ENCODE peak calls at places on chromosomes 4 and X, in six cellular contexts. One of them, this sample, is unnamed. For H3K4me1, the result is how much of the 10 kb centered on the place peaks cover.

GRCh38 chr4:168881754-168882153 is 128.3 kb downstream of the CBR4 start:
- DNase-seq in heart left ventricle: no peak
- DNase-seq in GM23338: no peak
- DNase-seq in A549: no peak
- DNase-seq in adrenal gland: no peak
- DNase-seq in heart right ventricle: no peak
- DNase-seq in this sample: no peak

GRCh38 chr4:41957634-41958033 is 22.4 kb downstream of the TMEM33 start:
- DNase-seq in adrenal gland: no peak
- DNase-seq in GM23338: peak
- DNase-seq in heart left ventricle: no peak
- DNase-seq in A549: peak
- DNase-seq in heart right ventricle: no peak
- DNase-seq in this sample: no peak

GRCh38 chr4:127781303-127782024 is 658 bp upstream of the HSPA4L start:
- DNase-seq in adrenal gland: peak
- DNase-seq in heart right ventricle: peak
- DNase-seq in GM23338: peak
- DNase-seq in A549: no peak
- DNase-seq in heart left ventricle: peak
- DNase-seq in this sample: peak

GRCh38 chr4:132642196-132642817 is 506.8 kb upstream of the PCDH10 start:
- DNase-seq in adrenal gland: no peak
- DNase-seq in heart right ventricle: no peak
- DNase-seq in GM23338: peak
- DNase-seq in heart left ventricle: no peak
- DNase-seq in A549: peak
- DNase-seq in this sample: no peak

GRCh38 chr4:13543648-13544555 is at the start of gene NKX3-2:
- DNase-seq in A549: no peak
- DNase-seq in GM23338: peak
- DNase-seq in adrenal gland: no peak
- DNase-seq in heart right ventricle: no peak
- DNase-seq in heart left ventricle: no peak
- DNase-seq in this sample: no peak

GRCh38 chr4:86857341-86858052 is 8.3 kb upstream of the SLC10A6 start:
- DNase-seq in heart right ventricle: no peak
- DNase-seq in A549: no peak
- DNase-seq in GM23338: peak
- DNase-seq in adrenal gland: no peak
- DNase-seq in heart left ventricle: no peak
- DNase-seq in this sample: no peak

GRCh38 chrX:136823175-136823574 is 42.4 kb upstream of the ARHGEF6 start:
- DNase-seq in GM23338: no peak
- DNase-seq in heart left ventricle: no peak
- DNase-seq in adrenal gland: no peak
- DNase-seq in A549: no peak
- DNase-seq in heart right ventricle: no peak
- DNase-seq in this sample: no peak

GRCh38 chrX:10198254-10198653 is 41.5 kb downstream of the CLCN4 start:
- DNase-seq in heart left ventricle: no peak
- DNase-seq in heart right ventricle: no peak
- DNase-seq in adrenal gland: no peak
- DNase-seq in A549: no peak
- DNase-seq in GM23338: no peak
- DNase-seq in this sample: no peak

GRCh38 chr4:70183168-70183939 is 12.2 kb upstream of the ODAM start:
- DNase-seq in heart left ventricle: no peak
- DNase-seq in adrenal gland: no peak
- DNase-seq in heart right ventricle: no peak
- DNase-seq in GM23338: peak
- DNase-seq in A549: peak
- DNase-seq in this sample: no peak

GRCh38 chr4:175947117-175947722 is 118.4 kb upstream of the WDR17 start:
- DNase-seq in heart right ventricle: no peak
- DNase-seq in A549: peak
- DNase-seq in heart left ventricle: no peak
- DNase-seq in GM23338: peak
- DNase-seq in adrenal gland: no peak
- DNase-seq in this sample: no peak

GRCh38 chr4:24521544-24521943 is 62.8 kb downstream of the DHX15 start:
- DNase-seq in adrenal gland: no peak
- DNase-seq in heart right ventricle: no peak
- DNase-seq in A549: no peak
- DNase-seq in GM23338: no peak
- DNase-seq in heart left ventricle: no peak
- DNase-seq in this sample: no peak

GRCh38 chr4:140567722-140568121 is 1.0 kb downstream of the UCP1 start:
- DNase-seq in GM23338: peak
- DNase-seq in A549: no peak
- DNase-seq in adrenal gland: no peak
- DNase-seq in heart right ventricle: no peak
- DNase-seq in heart left ventricle: no peak
- DNase-seq in this sample: no peak

GRCh38 chrX:108134724-108135123 is 43.1 kb downstream of the ATG4A start:
- DNase-seq in A549: no peak
- DNase-seq in adrenal gland: no peak
- DNase-seq in heart right ventricle: no peak
- DNase-seq in GM23338: peak
- DNase-seq in heart left ventricle: no peak
- DNase-seq in this sample: no peak

GRCh38 chrX:155611302-155611701 is 1.4 kb downstream of the TMLHE start:
- DNase-seq in GM23338: no peak
- DNase-seq in heart right ventricle: no peak
- DNase-seq in adrenal gland: no peak
- DNase-seq in A549: no peak
- DNase-seq in heart left ventricle: no peak
- DNase-seq in this sample: no peak
- H3K4me3 ChIP-seq in GM23338: peak
- H3K4me3 ChIP-seq in heart right ventricle: peak
- H3K4me3 ChIP-seq in adrenal gland: no peak
- H3K4me3 ChIP-seq in A549: no peak
- H3K4me3 ChIP-seq in heart left ventricle: no peak
- H3K4me3 ChIP-seq in this sample: no peak

DNA sequence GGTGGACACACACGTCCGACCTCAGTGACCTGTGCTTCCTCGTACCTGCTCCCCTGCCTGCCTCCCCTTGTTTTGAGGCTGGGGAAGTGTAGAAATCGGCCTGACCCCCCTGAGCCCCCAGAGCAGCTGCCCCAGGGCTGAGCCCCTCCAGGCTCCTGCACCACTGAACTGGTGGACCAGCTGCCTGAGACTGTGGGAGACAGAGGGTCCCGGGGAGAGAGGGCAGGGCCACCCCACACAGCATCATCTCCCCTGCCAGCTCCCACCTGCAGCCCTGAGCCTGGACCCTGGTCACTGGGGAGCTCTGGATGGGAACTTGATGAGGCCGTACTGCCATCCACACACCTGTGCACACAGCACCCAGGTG is 15.0 kb upstream of the NAT8L start:
- DNase-seq in adrenal gland: no peak
- DNase-seq in GM23338: no peak
- DNase-seq in heart left ventricle: no peak
- DNase-seq in A549: no peak
- DNase-seq in heart right ventricle: no peak
- DNase-seq in this sample: no peak
- H3K4me1 ChIP-seq in adrenal gland: under half
- H3K4me1 ChIP-seq in GM23338: under half
- H3K4me1 ChIP-seq in heart left ventricle: under half
- H3K4me1 ChIP-seq in A549: under half
- H3K4me1 ChIP-seq in heart right ventricle: under half
- H3K4me1 ChIP-seq in this sample: under half

DNA sequence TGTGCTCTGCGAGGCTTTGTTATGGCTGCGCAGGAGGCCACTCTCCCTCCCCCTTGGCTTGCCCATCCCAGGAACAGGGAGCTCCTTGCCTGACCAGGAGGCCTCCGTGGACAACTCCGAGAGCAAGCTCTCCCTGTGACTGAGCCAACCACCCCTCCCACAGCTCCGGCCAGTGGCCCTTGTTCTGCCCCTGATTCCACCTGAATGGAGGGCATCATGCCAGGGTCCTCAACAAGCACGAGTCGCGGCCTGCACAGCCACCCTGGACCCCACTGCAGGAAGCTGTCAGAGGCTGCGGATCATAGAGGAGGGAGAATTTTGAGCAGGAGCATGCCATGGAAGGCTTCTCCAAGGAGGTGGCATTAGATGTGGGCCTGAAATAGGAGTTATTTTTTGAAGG is 44.8 kb upstream of the GRPEL1 start:
- DNase-seq in heart right ventricle: no peak
- DNase-seq in adrenal gland: no peak
- DNase-seq in heart left ventricle: no peak
- DNase-seq in A549: no peak
- DNase-seq in GM23338: no peak
- DNase-seq in this sample: no peak
- H3K27ac ChIP-seq in heart right ventricle: no peak
- H3K27ac ChIP-seq in adrenal gland: no peak
- H3K27ac ChIP-seq in heart left ventricle: no peak
- H3K27ac ChIP-seq in A549: no peak
- H3K27ac ChIP-seq in GM23338: no peak
- H3K27ac ChIP-seq in this sample: no peak

GRCh38 chr4:174281182-174281737 is 2.2 kb downstream of the FBXO8 start:
- DNase-seq in GM23338: no peak
- DNase-seq in A549: no peak
- DNase-seq in heart right ventricle: no peak
- DNase-seq in adrenal gland: no peak
- DNase-seq in heart left ventricle: no peak
- DNase-seq in this sample: no peak

GRCh38 chr4:174279433-174279832 is 4.0 kb downstream of the FBXO8 start:
- DNase-seq in adrenal gland: no peak
- DNase-seq in GM23338: no peak
- DNase-seq in A549: no peak
- DNase-seq in heart right ventricle: no peak
- DNase-seq in heart left ventricle: no peak
- DNase-seq in this sample: no peak

GRCh38 chr4:174277433-174277832 is 6.0 kb downstream of the FBXO8 start:
- DNase-seq in adrenal gland: no peak
- DNase-seq in heart left ventricle: no peak
- DNase-seq in A549: no peak
- DNase-seq in heart right ventricle: no peak
- DNase-seq in GM23338: no peak
- DNase-seq in this sample: no peak

GRCh38 chr4:174275101-174275500 is 8.4 kb downstream of the FBXO8 start:
- DNase-seq in adrenal gland: no peak
- DNase-seq in GM23338: no peak
- DNase-seq in heart right ventricle: no peak
- DNase-seq in A549: no peak
- DNase-seq in heart left ventricle: no peak
- DNase-seq in this sample: no peak

DNA sequence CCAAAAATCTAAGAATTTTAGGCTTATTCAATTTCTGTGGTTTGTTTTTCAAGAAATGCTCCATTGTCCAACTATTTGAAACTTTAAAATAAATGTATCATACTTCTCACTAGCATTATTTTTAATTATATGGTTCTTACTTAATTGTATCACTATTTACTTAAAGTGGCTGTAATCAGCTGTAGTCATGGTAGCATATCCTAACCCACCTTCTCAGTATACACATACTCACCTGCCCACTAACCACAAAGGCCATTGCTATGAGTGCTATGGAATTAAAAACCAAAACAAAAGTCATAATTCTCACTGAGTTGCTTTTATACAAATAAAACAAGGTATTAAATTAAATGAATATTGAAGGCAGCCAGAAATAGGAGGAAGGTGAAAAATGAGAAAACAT is 5.0 kb downstream of the FBXO8 start:
- DNase-seq in GM23338: no peak
- DNase-seq in heart left ventricle: no peak
- DNase-seq in A549: no peak
- DNase-seq in heart right ventricle: no peak
- DNase-seq in adrenal gland: no peak
- DNase-seq in this sample: no peak
- H3K4me3 ChIP-seq in GM23338: no peak
- H3K4me3 ChIP-seq in heart left ventricle: no peak
- H3K4me3 ChIP-seq in A549: no peak
- H3K4me3 ChIP-seq in heart right ventricle: no peak
- H3K4me3 ChIP-seq in adrenal gland: no peak
- H3K4me3 ChIP-seq in this sample: no peak